ENCODE peak calls at places on chromosome 7, in nine cellular contexts. V is progenitor cell of endocrine pancreas, G is neural crest cell, Q is iris pigment epithelial cell, N is cardiac muscle cell, I is nephron progenitor cell, O is hypothalamus, Z is M059J, P is substantia nigra. R is an unnamed sample.

GRCh38 chr7:117997862-117998825 is 124.9 kb upstream of the CTTNBP2 start:
- DNase-seq in V (no peak), G (no peak), Q (peak; percentile 79), N (no peak), I (no peak), O (no peak), Z (peak; percentile 26), P (no peak), R (no peak)

GRCh38 chr7:151383638-151384351 is 26.0 kb downstream of the WDR86 start:
- DNase-seq in V (no peak), G (no peak), Q (no peak), N (no peak), I (no peak), O (no peak), Z (no peak), P (no peak), R (no peak)

GRCh38 chr7:47816647-47817046 is 131.6 kb downstream of the PKD1L1 start:
- DNase-seq in V (no peak), G (no peak), Q (peak; percentile 55), N (no peak), I (no peak), O (no peak), Z (peak; percentile 79), P (no peak), R (no peak)

GRCh38 chr7:36192050-36192824 is 39.2 kb downstream of the EEPD1 start:
- DNase-seq in V (no peak), G (no peak), Q (peak; percentile 59), N (no peak), I (no peak), O (no peak), Z (peak; percentile 83), P (no peak), R (no peak)

GRCh38 chr7:28621369-28621807 is 209.1 kb downstream of the CREB5 start:
- DNase-seq in V (no peak), G (no peak), Q (no peak), N (no peak), I (no peak), O (no peak), Z (no peak), P (no peak), R (no peak)

GRCh38 chr7:41584746-41585145 is 118.1 kb downstream of the INHBA start:
- DNase-seq in V (no peak), G (no peak), Q (peak; percentile 58), N (no peak), I (no peak), O (no peak), Z (no peak), P (no peak), R (no peak)

GRCh38 chr7:37344886-37345579 is 103.6 kb downstream of the ELMO1 start:
- DNase-seq in V (no peak), G (no peak), Q (no peak), N (no peak), I (no peak), O (no peak), Z (no peak), P (no peak), R (no peak)

GRCh38 chr7:23334482-23335056 is 35.4 kb downstream of the MALSU1 start:
- DNase-seq in V (no peak), G (no peak), Q (peak; percentile 97), N (no peak), I (no peak), O (no peak), Z (peak; percentile 99), P (no peak), R (peak; percentile 56)

GRCh38 chr7:99000904-99001442 is 122.6 kb downstream of the TRRAP start:
- DNase-seq in V (no peak), G (no peak), Q (no peak), N (no peak), I (no peak), O (no peak), Z (no peak), P (no peak), R (no peak)

GRCh38 chr7:151453326-151453791 is 13.4 kb upstream of the CRYGN start:
- DNase-seq in V (no peak), G (no peak), Q (no peak), N (no peak), I (peak; percentile 40), O (no peak), Z (no peak), P (no peak), R (no peak)

GRCh38 chr7:108071551-108071950 is 58.6 kb downstream of the LAMB4 start:
- DNase-seq in V (no peak), G (no peak), Q (no peak), N (no peak), I (no peak), O (no peak), Z (no peak), P (no peak), R (no peak)

GRCh38 chr7:97982647-97983046 is 7.3 kb downstream of the OCM2 start:
- DNase-seq in V (no peak), G (no peak), Q (no peak), N (no peak), I (no peak), O (no peak), Z (no peak), P (no peak), R (no peak)

GRCh38 chr7:133735222-133735621 is 391.9 kb upstream of the LRGUK start:
- DNase-seq in V (no peak), G (no peak), Q (peak; percentile 61), N (no peak), I (no peak), O (no peak), Z (peak; percentile 55), P (no peak), R (no peak)

GRCh38 chr7:105024734-105025133 is 10.7 kb downstream of the KMT2E start:
- DNase-seq in V (no peak), G (no peak), Q (peak; percentile 86), N (no peak), I (no peak), O (no peak), Z (peak; percentile 68), P (no peak), R (no peak)

GRCh38 chr7:43590862-43591550 is 8.1 kb downstream of the STK17A start:
- DNase-seq in V (no peak), G (no peak), Q (no peak), N (no peak), I (no peak), O (no peak), Z (no peak), P (no peak), R (no peak)

GRCh38 chr7:26073041-26073440 is 79.0 kb upstream of the NFE2L3 start:
- DNase-seq in V (no peak), G (no peak), Q (no peak), N (no peak), I (no peak), O (no peak), Z (no peak), P (no peak), R (no peak)

GRCh38 chr7:116522247-116522646 is 2.6 kb upstream of the CAV1 start:
- DNase-seq in V (no peak), G (no peak), Q (peak; percentile 91), N (no peak), I (no peak), O (no peak), Z (peak; percentile 95), P (no peak), R (peak; percentile 29)

GRCh38 chr7:22190736-22191135 is 166.2 kb downstream of the RAPGEF5 start:
- DNase-seq in V (no peak), G (no peak), Q (no peak), N (no peak), I (no peak), O (no peak), Z (no peak), P (no peak), R (no peak)

GRCh38 chr7:128915271-128915819 is 4.8 kb upstream of the KCP start:
- DNase-seq in V (no peak), G (no peak), Q (no peak), N (no peak), I (no peak), O (no peak), Z (no peak), P (no peak), R (no peak)

GRCh38 chr7:81624021-81624630 is 145.7 kb downstream of the HGF start:
- DNase-seq in V (no peak), G (no peak), Q (peak; percentile 91), N (no peak), I (no peak), O (no peak), Z (peak; percentile 23), P (no peak), R (no peak)

GRCh38 chr7:157278791-157279678 is 57.8 kb upstream of the DNAJB6 start:
- DNase-seq in V (no peak), G (no peak), Q (no peak), N (no peak), I (no peak), O (no peak), Z (no peak), P (no peak), R (no peak)

GRCh38 chr7:80017101-80017500 is 117.5 kb upstream of the GNAI1 start:
- DNase-seq in V (no peak), G (no peak), Q (no peak), N (no peak), I (no peak), O (no peak), Z (no peak), P (no peak), R (no peak)

GRCh38 chr7:44448456-44448855 is 42.0 kb downstream of the NUDCD3 start:
- DNase-seq in V (no peak), G (no peak), Q (no peak), N (no peak), I (no peak), O (no peak), Z (no peak), P (no peak), R (no peak)

GRCh38 chr7:25132430-25132829 is 7.4 kb upstream of the CYCS start:
- DNase-seq in V (no peak), G (no peak), Q (no peak), N (no peak), I (no peak), O (no peak), Z (no peak), P (no peak), R (no peak)

GRCh38 chr7:116805100-116805544 is 57.3 kb upstream of the CAPZA2 start:
- DNase-seq in V (no peak), G (no peak), Q (peak; percentile 72), N (no peak), I (peak; percentile 22), O (no peak), Z (peak; percentile 59), P (no peak), R (no peak)

GRCh38 chr7:5420108-5420840 is 3.4 kb downstream of the TNRC18 start:
- DNase-seq in V (peak; percentile 20), G (peak; percentile 47), Q (peak; percentile 16), N (no peak), I (peak; percentile 47), O (peak; percentile 43), Z (peak; percentile 30), P (no peak), R (no peak)

GRCh38 chr7:371779-372545 is 82.0 kb downstream of the FOXL3 start:
- DNase-seq in V (no peak), G (no peak), Q (no peak), N (no peak), I (no peak), O (no peak), Z (no peak), P (no peak), R (no peak)

GRCh38 chr7:111103136-111103535 is 12.2 kb downstream of the LRRN3 start:
- DNase-seq in V (no peak), G (no peak), Q (no peak), N (no peak), I (no peak), O (no peak), Z (no peak), P (no peak), R (no peak)

GRCh38 chr7:89757910-89758309 is 396.4 kb upstream of the STEAP1 start:
- DNase-seq in V (no peak), G (no peak), Q (no peak), N (no peak), I (no peak), O (no peak), Z (no peak), P (no peak), R (no peak)

GRCh38 chr7:55179897-55180682 is 161.3 kb downstream of the EGFR start:
- DNase-seq in V (no peak), G (no peak), Q (no peak), N (no peak), I (no peak), O (no peak), Z (peak; percentile 27), P (no peak), R (no peak)

GRCh38 chr7:1494447-1494846 is 9.7 kb downstream of the INTS1 start:
- DNase-seq in V (no peak), G (no peak), Q (no peak), N (no peak), I (no peak), O (no peak), Z (no peak), P (no peak), R (no peak)

R was measured in HAP-1.